ENCODE peak calls at places on chromosomes 3 and 15, in six cellular contexts. K is psoas muscle, X is gastrocnemius medialis, F is right cardiac atrium, I is GM23338, G is thoracic aorta. V is an unnamed sample.
A peak's percentile ranks its signal among the peaks of the same experiment; 100 is the strongest.

GRCh38 chr3:64319391-64319790 is 94.1 kb upstream of the PRICKLE2 start:
- DNase-seq in K (no peak), G (no peak), I (peak; percentile 80), F (no peak), X (no peak), V (no peak)

GRCh38 chr15:46577767-46578166 is 942.9 kb downstream of the SQOR start:
- DNase-seq in K (no peak), G (no peak), X (no peak), F (no peak), I (no peak), V (no peak)

GRCh38 chr3:131048030-131048429 is 21.4 kb downstream of the NEK11 start:
- DNase-seq in K (no peak), G (no peak), F (peak; percentile 26), X (no peak), I (no peak), V (no peak)

GRCh38 chr15:84969257-84969656 is 12.4 kb upstream of the PDE8A start:
- DNase-seq in K (no peak), G (no peak), F (no peak), I (no peak), X (no peak), V (no peak)

GRCh38 chr15:70049115-70049514 is 48.6 kb downstream of the TLE3 start:
- DNase-seq in F (no peak), K (no peak), G (no peak), X (no peak), I (no peak), V (no peak)

GRCh38 chr15:44188810-44189209 is 6.3 kb downstream of the FRMD5 start:
- DNase-seq in K (no peak), F (no peak), X (no peak), I (no peak), G (no peak), V (no peak)

GRCh38 chr3:190116551-190117067 is 4.1 kb downstream of the P3H2 start:
- DNase-seq in F (no peak), K (no peak), X (no peak), I (no peak), G (no peak), V (no peak)

GRCh38 chr3:43755511-43756200 is 64.9 kb downstream of the ABHD5 start:
- DNase-seq in X (no peak), F (no peak), G (no peak), K (no peak), I (peak; percentile 15), V (no peak)

GRCh38 chr3:24591661-24592555 is 97.3 kb upstream of the THRB start:
- DNase-seq in I (no peak), X (no peak), K (no peak), F (no peak), G (no peak), V (no peak)

GRCh38 chr3:55579499-55579898 is 92.4 kb upstream of the WNT5A start:
- DNase-seq in K (no peak), I (no peak), G (no peak), F (no peak), X (no peak), V (no peak)

GRCh38 chr3:190172751-190173150 is 52.1 kb upstream of the P3H2 start:
- DNase-seq in G (no peak), K (no peak), I (no peak), F (no peak), X (no peak), V (no peak)

GRCh38 chr3:46908294-46908985 is 30.9 kb downstream of the PTH1R start:
- DNase-seq in K (peak; percentile 44), I (no peak), X (no peak), F (peak; percentile 89), G (no peak), V (no peak)

GRCh38 chr3:65262554-65262953 is 574.8 kb upstream of the ADAMTS9 start:
- DNase-seq in F (no peak), I (no peak), X (no peak), K (no peak), G (no peak), V (no peak)

GRCh38 chr15:81117136-81117535 is 16.9 kb upstream of the CFAP161 start:
- DNase-seq in I (no peak), F (no peak), K (no peak), X (no peak), G (no peak), V (no peak)

GRCh38 chr3:194032828-194033435 is 103.0 kb upstream of the HES1 start:
- DNase-seq in K (no peak), F (no peak), I (no peak), G (no peak), X (no peak), V (no peak)

GRCh38 chr3:17632401-17633100 is 109.9 kb downstream of the TBC1D5 start:
- DNase-seq in F (no peak), X (peak; percentile 47), G (no peak), I (no peak), K (peak; percentile 20), V (no peak)

GRCh38 chr3:128550471-128551126 is 57.6 kb upstream of the GATA2 start:
- DNase-seq in F (no peak), I (no peak), K (no peak), G (no peak), X (no peak), V (no peak)

GRCh38 chr3:127141921-127142730 is 50.8 kb upstream of the PRR23E start:
- DNase-seq in F (no peak), K (no peak), I (no peak), X (no peak), G (no peak), V (no peak)

GRCh38 chr3:26106119-26106690 is 316.3 kb downstream of the OXSM start:
- DNase-seq in K (no peak), G (no peak), X (no peak), F (no peak), I (no peak), V (no peak)

GRCh38 chr3:3577823-3578222 is 221.4 kb upstream of the LRRN1 start:
- DNase-seq in X (no peak), I (no peak), F (no peak), G (no peak), K (no peak), V (no peak)

GRCh38 chr15:101725073-101725472 is 800 bp upstream of the TARS3 start:
- DNase-seq in G (no peak), F (no peak), K (no peak), X (no peak), I (no peak), V (no peak)

GRCh38 chr15:49877117-49877860 is 241.7 kb downstream of the ATP8B4 start:
- DNase-seq in X (no peak), F (peak; percentile 43), K (no peak), G (no peak), I (peak; percentile 11), V (no peak)

GRCh38 chr15:49881433-49881832 is 237.6 kb downstream of the ATP8B4 start:
- DNase-seq in X (no peak), K (no peak), G (no peak), F (no peak), I (no peak), V (no peak)

GRCh38 chr15:49875392-49875791 is 243.6 kb downstream of the ATP8B4 start:
- DNase-seq in I (peak; percentile 50), F (no peak), K (no peak), X (no peak), G (no peak), V (no peak)

GRCh38 chr15:49877871-49878511 is 241.0 kb downstream of the ATP8B4 start:
- DNase-seq in K (no peak), F (no peak), I (no peak), G (no peak), X (peak; percentile 19), V (no peak)

DNA sequence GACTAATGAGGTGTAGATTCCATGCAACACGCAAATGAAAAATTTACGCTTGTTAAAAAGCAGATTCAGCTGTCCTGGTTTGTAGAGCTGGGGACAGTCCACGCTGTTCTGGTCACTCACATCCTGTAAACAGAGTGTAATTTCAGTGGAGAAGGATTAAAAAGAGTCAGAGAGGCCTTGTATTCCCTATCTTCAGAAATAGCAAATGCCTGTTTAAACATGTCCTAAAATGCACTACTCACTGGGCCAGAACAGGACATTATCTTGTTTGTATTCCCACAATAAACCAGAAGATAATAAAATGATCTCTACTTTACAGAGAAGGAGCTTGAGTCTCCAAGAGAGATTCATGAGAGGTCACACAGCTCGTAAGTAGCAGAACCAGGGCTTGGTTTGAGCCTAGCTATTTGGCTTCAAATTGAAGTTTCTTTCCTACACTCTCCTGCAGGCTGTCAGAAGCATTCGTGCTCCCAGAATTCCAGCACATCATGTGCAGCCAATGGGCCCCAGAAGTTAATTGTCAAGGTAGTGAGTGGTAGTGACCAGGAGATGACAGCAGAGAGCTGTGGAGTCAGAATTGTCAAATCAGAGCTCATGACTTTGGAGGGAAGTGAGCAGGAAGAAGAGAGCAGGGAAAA is 242.5 kb downstream of the ATP8B4 start:
- DNase-seq in X (no peak), K (no peak), I (peak; percentile 86), G (no peak), F (peak; percentile 60), V (no peak)
- H3K27ac ChIP-seq in X (peak overlapping the region; percentile 67), K (peak overlapping the region; percentile 53), I (no peak overlapping the region), G (peak overlapping the region; percentile 80), F (peak overlapping the region; percentile 83), V (peak overlapping the region; percentile 81)

GRCh38 chr15:65730560-65731172 is 61.4 kb downstream of the DENND4A start:
- DNase-seq in I (no peak), K (no peak), F (no peak), G (no peak), X (no peak), V (no peak)
- H3K27ac ChIP-seq in I (no peak overlapping the region), K (no peak overlapping the region), F (no peak overlapping the region), G (no peak overlapping the region), X (no peak overlapping the region), V (no peak overlapping the region)

DNA sequence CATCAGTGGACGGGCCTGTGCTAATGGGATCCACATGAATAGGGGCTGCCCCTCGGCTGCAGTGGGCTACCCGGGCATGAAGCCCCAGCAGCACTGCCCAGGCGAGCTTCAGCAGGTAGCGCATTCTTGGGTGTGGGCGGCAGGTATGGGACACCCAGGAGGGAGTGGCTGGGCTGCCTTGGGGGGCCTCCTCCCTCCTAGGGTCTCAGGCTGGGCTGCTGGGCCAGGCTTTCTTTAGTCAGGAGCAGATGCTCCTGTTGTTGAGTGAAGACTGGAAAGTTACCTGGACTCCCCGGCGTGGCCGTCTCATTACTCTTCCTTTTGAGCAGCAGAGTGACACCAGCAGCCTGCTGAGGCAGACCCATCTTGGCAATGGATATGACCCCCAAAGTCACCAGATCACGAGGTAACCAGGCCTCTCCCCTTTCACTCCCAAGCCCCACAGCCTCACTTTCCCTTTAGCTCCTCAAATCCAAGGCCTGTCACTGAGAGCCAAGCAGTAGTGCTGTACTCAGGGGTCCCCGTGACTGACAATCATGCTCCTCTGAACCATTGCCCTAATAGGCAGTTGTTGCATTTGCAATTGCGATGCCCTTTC is 73.2 kb downstream of the BOC start:
- DNase-seq in K (no peak), X (no peak), F (no peak), G (no peak), I (no peak), V (no peak)
- H3K27ac ChIP-seq in K (no peak overlapping the region), X (no peak overlapping the region), F (no peak overlapping the region), G (no peak overlapping the region), I (no peak overlapping the region), V (no peak overlapping the region)

DNA sequence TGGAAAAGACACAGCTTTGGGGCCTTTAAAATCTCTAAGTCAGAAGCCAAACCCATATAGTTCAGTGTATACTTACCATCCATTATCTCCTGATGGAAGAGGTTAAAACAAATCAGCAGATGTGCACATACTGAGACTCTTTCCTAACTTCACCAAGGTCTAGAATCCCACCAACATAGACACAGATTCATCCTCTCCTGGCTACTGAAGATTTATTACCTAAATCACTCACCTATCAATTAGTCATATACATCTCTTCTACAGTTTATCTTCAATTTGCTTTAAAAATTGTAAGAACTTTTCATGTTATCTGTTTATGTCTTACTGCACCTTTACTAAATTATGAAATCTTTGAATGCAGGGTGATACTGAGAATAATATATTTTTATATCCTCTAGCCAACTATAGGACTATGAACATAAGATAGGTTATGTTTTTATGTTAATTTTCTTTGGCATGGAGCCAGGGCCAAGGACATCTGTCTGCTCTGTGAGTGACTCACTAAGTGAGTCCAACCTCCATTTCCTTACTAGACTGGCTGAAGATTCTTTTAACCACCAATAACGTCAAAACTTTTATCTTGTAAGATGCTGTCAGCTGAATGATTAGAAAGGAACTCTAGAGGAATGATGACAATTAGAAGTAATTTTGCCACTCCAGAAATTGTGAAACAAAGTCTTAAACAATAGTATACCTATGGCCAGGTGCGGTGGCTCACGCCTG is 397.6 kb downstream of the FOXP1 start:
- DNase-seq in I (no peak), G (no peak), K (no peak), F (no peak), X (no peak), V (no peak)
- H3K27ac ChIP-seq in I (no peak overlapping the region), G (no peak overlapping the region), K (no peak overlapping the region), F (no peak overlapping the region), X (no peak overlapping the region), V (no peak overlapping the region)

V was measured in heart right ventricle.